ENCODE peak calls at places on chromosomes 12 and 14, in seven cellular contexts. R, S, L, C, N, X and F are unnamed samples. For H3K9me3, the result is how much of the 10 kb centered on the place peaks cover.

GRCh38 chr14:93685121-93685520 is 103.2 kb downstream of the PRIMA1 start:
- DNase-seq in X (no peak), S (no peak), R (no peak), C (no peak), N (no peak), L (no peak), F (no peak)

GRCh38 chr12:41772478-41772877 is 372.2 kb downstream of the GXYLT1 start:
- DNase-seq in N (no peak), X (no peak), R (no peak), C (no peak), L (no peak), S (no peak), F (no peak)

GRCh38 chr12:45547132-45547531 is 182.4 kb upstream of the ARID2 start:
- DNase-seq in C (no peak), X (no peak), L (no peak), S (no peak), R (no peak), N (no peak), F (no peak)

GRCh38 chr12:29159690-29160089 is 10.6 kb downstream of the FAR2 start:
- DNase-seq in R (no peak), C (peak), L (no peak), X (no peak), S (no peak), N (no peak), F (no peak)

GRCh38 chr12:29609431-29610215 is 112.1 kb upstream of the OVCH1 start:
- DNase-seq in X (no peak), N (no peak), C (peak), S (no peak), L (no peak), R (no peak), F (no peak)

GRCh38 chr12:9718968-9719367 is 13.9 kb downstream of the CLECL1 start:
- DNase-seq in R (no peak), S (no peak), N (no peak), C (no peak), L (no peak), X (no peak), F (no peak)

GRCh38 chr14:100755649-100756048 is 29.0 kb downstream of the DLK1 start:
- DNase-seq in X (no peak), C (peak), R (peak), N (no peak), L (no peak), S (no peak), F (no peak)

GRCh38 chr12:91178139-91178561 is 4.5 kb downstream of the DCN start:
- DNase-seq in C (peak), L (no peak), S (no peak), N (no peak), R (peak), X (peak), F (no peak)

GRCh38 chr12:16076553-16076952 is 165.4 kb downstream of the DERA start:
- DNase-seq in N (peak), L (peak), C (peak), R (peak), X (peak), S (no peak), F (no peak)

GRCh38 chr12:88726806-88727722 is 146.8 kb upstream of the KITLG start:
- DNase-seq in X (no peak), N (no peak), L (no peak), C (peak), R (peak), S (no peak), F (no peak)

GRCh38 chr12:110424237-110424636 is 20.7 kb upstream of the ANAPC7 start:
- DNase-seq in N (no peak), X (peak), C (no peak), S (no peak), R (no peak), L (no peak), F (no peak)

GRCh38 chr12:34398706-34399630 is 376.7 kb downstream of the ALG10 start:
- DNase-seq in R (no peak), S (no peak), C (no peak), X (no peak), N (peak), L (no peak), F (no peak)

GRCh38 chr12:34401659-34402227 is 379.4 kb downstream of the ALG10 start:
- DNase-seq in N (peak), R (no peak), C (no peak), X (no peak), L (no peak), S (no peak), F (peak)

GRCh38 chr12:34400986-34401658 is 378.8 kb downstream of the ALG10 start:
- DNase-seq in R (no peak), C (no peak), X (no peak), S (no peak), L (no peak), N (peak), F (peak)

GRCh38 chr12:34399631-34400422 is 377.5 kb downstream of the ALG10 start:
- DNase-seq in S (no peak), L (no peak), C (no peak), N (peak), R (no peak), X (no peak), F (peak)

GRCh38 chr12:34400423-34400881 is 378.2 kb downstream of the ALG10 start:
- DNase-seq in S (no peak), X (no peak), C (no peak), L (no peak), R (no peak), N (peak), F (no peak)
- H3K9me3 ChIP-seq in S (under half), X (under half), C (under half), L (under half), R (under half), N (under half), F (under half)

DNA sequence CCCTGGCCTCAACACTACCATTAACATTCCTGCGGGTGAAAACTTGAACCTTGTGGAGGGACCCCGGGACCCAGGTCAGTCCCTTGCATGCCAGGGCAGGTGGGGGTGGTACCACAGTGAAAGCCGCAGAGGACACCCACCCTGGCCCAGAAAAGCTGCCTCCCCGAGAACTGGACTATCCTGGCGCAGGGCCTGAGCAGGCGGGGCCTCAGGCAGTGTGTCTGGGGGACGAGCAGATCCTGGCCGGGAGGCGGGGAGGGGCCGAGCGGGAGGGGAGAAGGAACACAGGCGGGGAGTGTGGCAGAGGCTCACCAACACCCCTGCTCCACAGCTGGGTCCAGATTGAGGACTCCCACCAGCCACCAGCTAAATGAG is 10.0 kb downstream of the AHNAK2 start:
- DNase-seq in X (peak), R (peak), L (no peak), N (peak), S (no peak), C (peak), F (no peak)
- H3K9me3 ChIP-seq in X (under half), R (under half), L (under half), N (under half), S (under half), C (under half), F (under half)

GRCh38 chr14:36511981-36512584 is 7.9 kb downstream of the NKX2-1 start:
- DNase-seq in L (no peak), R (no peak), S (no peak), N (no peak), X (no peak), C (no peak), F (no peak)
- H3K9me3 ChIP-seq in L (under half), R (under half), S (under half), N (under half), X (under half), C (under half), F (under half)

DNA sequence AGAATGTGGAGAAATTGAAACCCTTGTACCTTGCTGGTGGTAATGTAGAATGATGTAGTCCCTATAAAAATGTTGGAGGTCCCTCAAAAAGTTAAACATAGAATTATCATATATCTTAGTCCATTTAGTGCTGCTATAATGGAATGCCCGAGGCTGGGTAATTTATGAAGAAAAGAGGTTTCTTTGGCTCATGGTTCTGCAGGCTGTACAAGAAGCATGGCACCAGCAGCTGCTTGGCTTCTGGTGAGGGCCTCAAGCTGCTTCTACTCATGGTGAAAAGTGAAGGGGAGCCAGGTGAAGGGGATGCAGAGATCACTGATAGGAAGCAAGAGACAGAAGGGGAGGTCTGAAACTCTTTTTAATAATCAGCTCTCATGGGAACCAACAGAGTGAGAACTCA is 233.9 kb downstream of the ADGRD1 start:
- DNase-seq in L (no peak), C (no peak), X (no peak), S (no peak), N (no peak), R (no peak), F (no peak)
- H3K9me3 ChIP-seq in L (under half), C (under half), X (under half), S (under half), N (under half), R (under half), F (under half)

DNA sequence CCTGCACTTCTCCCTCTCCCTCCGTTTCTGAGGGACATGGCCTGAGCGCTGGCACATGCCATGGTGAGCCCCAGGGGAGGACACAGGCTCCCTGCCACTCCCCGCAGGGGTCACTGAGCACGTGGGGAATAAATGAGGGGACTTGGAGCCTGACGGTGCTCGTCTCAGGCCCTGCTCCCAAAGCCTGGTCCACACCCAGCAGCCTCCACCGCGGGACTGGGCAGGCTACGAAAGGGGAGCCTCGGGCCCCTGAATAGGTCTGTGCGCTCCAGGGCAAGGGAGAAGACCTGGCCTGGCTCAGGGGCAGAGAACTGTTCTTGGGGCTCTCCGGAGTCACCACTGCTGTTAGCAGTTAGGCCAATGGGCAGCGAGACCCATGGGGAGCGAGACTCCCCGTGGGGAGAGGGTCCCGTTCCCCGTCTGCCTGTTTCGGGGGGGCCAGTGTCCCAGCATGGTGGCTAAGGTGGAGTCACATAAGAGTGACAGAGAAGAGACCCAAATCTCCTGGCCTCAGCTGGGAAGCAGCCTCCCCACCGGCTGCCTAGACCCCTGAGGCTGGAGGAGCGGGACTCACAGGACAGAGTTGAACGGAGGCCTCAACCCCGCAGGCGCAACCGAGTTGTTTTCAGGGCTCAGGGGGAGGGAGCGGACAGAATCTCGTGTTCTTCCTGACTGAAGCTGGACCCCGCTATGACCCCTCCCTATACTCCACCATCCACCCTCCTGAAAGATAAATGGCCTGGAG is 329.8 kb upstream of the SFSWAP start:
- DNase-seq in C (no peak), N (no peak), S (no peak), L (no peak), R (no peak), X (no peak), F (no peak)
- H3K9me3 ChIP-seq in C (under half), N (under half), S (under half), L (under half), R (under half), X (under half), F (under half)

DNA sequence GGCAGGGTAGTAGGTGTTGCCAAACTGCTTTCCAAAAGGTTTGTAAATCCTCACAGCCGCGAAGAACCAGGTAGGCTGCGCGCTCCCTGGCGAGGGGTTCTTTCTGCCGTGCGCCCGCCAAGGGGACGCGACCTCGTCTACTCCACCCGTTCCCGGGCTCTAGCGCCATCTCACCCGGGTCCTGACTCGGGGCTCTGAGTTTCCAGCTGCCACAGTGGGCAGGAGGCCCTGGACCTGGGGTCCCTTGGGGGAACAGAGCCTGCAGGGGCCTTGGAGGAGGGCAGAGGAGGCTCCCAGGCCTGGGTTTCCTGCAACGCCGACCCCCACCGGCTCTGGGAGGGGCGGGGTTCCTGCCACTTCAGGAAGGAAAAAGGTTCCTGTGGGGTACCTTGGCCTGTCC is 706 bp downstream of the ANHX start:
- DNase-seq in C (no peak), N (no peak), S (no peak), R (no peak), L (no peak), X (no peak), F (no peak)
- H3K9me3 ChIP-seq in C (under half), N (under half), S (under half), R (under half), L (under half), X (half or more), F (under half)